ENCODE peak calls at places on chromosomes 7 and 10, in six cellular contexts. One of them, this sample, is unnamed.

GRCh38 chr7:80773787-80774508 is 135.5 kb downstream of the CD36 start:
- DNase-seq in uterus: no peak
- DNase-seq in tibial artery: no peak
- DNase-seq in lower lobe of right lung: no peak
- DNase-seq in colonic mucosa: no peak
- DNase-seq in IMR-90: no peak
- DNase-seq in this sample: no peak

GRCh38 chr7:38102486-38102885 is 75.6 kb upstream of the STARD3NL start:
- DNase-seq in lower lobe of right lung: no peak
- DNase-seq in IMR-90: peak; percentile 1
- DNase-seq in colonic mucosa: no peak
- DNase-seq in tibial artery: no peak
- DNase-seq in uterus: no peak
- DNase-seq in this sample: no peak

GRCh38 chr10:113644185-113645120 is 19.4 kb downstream of the NRAP start:
- DNase-seq in tibial artery: no peak
- DNase-seq in lower lobe of right lung: no peak
- DNase-seq in colonic mucosa: peak; percentile 63
- DNase-seq in IMR-90: peak; percentile 77
- DNase-seq in uterus: no peak
- DNase-seq in this sample: no peak

GRCh38 chr7:134602921-134603394 is 43.7 kb upstream of the BPGM start:
- DNase-seq in uterus: no peak
- DNase-seq in lower lobe of right lung: no peak
- DNase-seq in colonic mucosa: peak; percentile 19
- DNase-seq in IMR-90: peak; percentile 28
- DNase-seq in tibial artery: no peak
- DNase-seq in this sample: no peak

GRCh38 chr10:78502208-78502943 is 468.7 kb downstream of the RPS24 start:
- DNase-seq in colonic mucosa: no peak
- DNase-seq in IMR-90: peak; percentile 67
- DNase-seq in uterus: no peak
- DNase-seq in lower lobe of right lung: no peak
- DNase-seq in tibial artery: no peak
- DNase-seq in this sample: no peak

GRCh38 chr7:90766814-90767564 is 170.9 kb downstream of the CDK14 start:
- DNase-seq in lower lobe of right lung: no peak
- DNase-seq in uterus: peak; percentile 52
- DNase-seq in tibial artery: peak; percentile 28
- DNase-seq in colonic mucosa: peak; percentile 64
- DNase-seq in IMR-90: peak; percentile 82
- DNase-seq in this sample: peak; percentile 61

GRCh38 chr10:97517778-97518561 is 19.2 kb downstream of the UBTD1 start:
- DNase-seq in uterus: no peak
- DNase-seq in colonic mucosa: no peak
- DNase-seq in tibial artery: no peak
- DNase-seq in lower lobe of right lung: no peak
- DNase-seq in IMR-90: no peak
- DNase-seq in this sample: no peak

GRCh38 chr7:2660359-2661095 is 27.5 kb upstream of the AMZ1 start:
- DNase-seq in IMR-90: no peak
- DNase-seq in uterus: no peak
- DNase-seq in lower lobe of right lung: no peak
- DNase-seq in colonic mucosa: no peak
- DNase-seq in tibial artery: no peak
- DNase-seq in this sample: no peak

GRCh38 chr7:94565247-94565894 is 55.8 kb downstream of the CASD1 start:
- DNase-seq in colonic mucosa: no peak
- DNase-seq in lower lobe of right lung: no peak
- DNase-seq in uterus: no peak
- DNase-seq in IMR-90: no peak
- DNase-seq in tibial artery: no peak
- DNase-seq in this sample: no peak

GRCh38 chr10:101693701-101694055 is 1.3 kb downstream of the FBXW4 start:
- DNase-seq in tibial artery: peak; percentile 24
- DNase-seq in uterus: no peak
- DNase-seq in IMR-90: peak; percentile 60
- DNase-seq in lower lobe of right lung: no peak
- DNase-seq in colonic mucosa: peak; percentile 29
- DNase-seq in this sample: no peak

GRCh38 chr10:78627254-78627795 is 441.4 kb upstream of the ZMIZ1 start:
- DNase-seq in uterus: no peak
- DNase-seq in IMR-90: no peak
- DNase-seq in lower lobe of right lung: no peak
- DNase-seq in colonic mucosa: no peak
- DNase-seq in tibial artery: no peak
- DNase-seq in this sample: no peak

GRCh38 chr10:3889961-3890522 is 105.0 kb upstream of the KLF6 start:
- DNase-seq in uterus: no peak
- DNase-seq in lower lobe of right lung: no peak
- DNase-seq in colonic mucosa: no peak
- DNase-seq in tibial artery: no peak
- DNase-seq in IMR-90: peak; percentile 87
- DNase-seq in this sample: no peak

GRCh38 chr10:118948784-118949183 is 80.7 kb upstream of the NANOS1 start:
- DNase-seq in lower lobe of right lung: no peak
- DNase-seq in uterus: no peak
- DNase-seq in IMR-90: no peak
- DNase-seq in tibial artery: no peak
- DNase-seq in colonic mucosa: no peak
- DNase-seq in this sample: no peak

GRCh38 chr10:78365711-78366110 is 332.0 kb downstream of the RPS24 start:
- DNase-seq in IMR-90: peak; percentile 16
- DNase-seq in tibial artery: no peak
- DNase-seq in uterus: no peak
- DNase-seq in colonic mucosa: no peak
- DNase-seq in lower lobe of right lung: no peak
- DNase-seq in this sample: no peak

GRCh38 chr10:33258951-33259350 is 75.5 kb downstream of the NRP1 start:
- DNase-seq in uterus: no peak
- DNase-seq in lower lobe of right lung: no peak
- DNase-seq in IMR-90: peak; percentile 73
- DNase-seq in colonic mucosa: no peak
- DNase-seq in tibial artery: no peak
- DNase-seq in this sample: no peak

GRCh38 chr7:82289889-82290288 is 153.7 kb downstream of the CACNA2D1 start:
- DNase-seq in uterus: no peak
- DNase-seq in colonic mucosa: no peak
- DNase-seq in IMR-90: no peak
- DNase-seq in lower lobe of right lung: no peak
- DNase-seq in tibial artery: no peak
- DNase-seq in this sample: no peak

GRCh38 chr10:70357447-70358035 is 24.9 kb downstream of the LRRC20 start:
- DNase-seq in uterus: no peak
- DNase-seq in tibial artery: no peak
- DNase-seq in colonic mucosa: no peak
- DNase-seq in lower lobe of right lung: no peak
- DNase-seq in IMR-90: peak; percentile 77
- DNase-seq in this sample: no peak

GRCh38 chr10:15426558-15426957 is 55.5 kb upstream of the FAM171A1 start:
- DNase-seq in colonic mucosa: no peak
- DNase-seq in tibial artery: no peak
- DNase-seq in lower lobe of right lung: no peak
- DNase-seq in uterus: no peak
- DNase-seq in IMR-90: no peak
- DNase-seq in this sample: no peak

GRCh38 chr7:142012825-142013506 is 17.3 kb downstream of the MGAM start:
- DNase-seq in tibial artery: no peak
- DNase-seq in colonic mucosa: no peak
- DNase-seq in IMR-90: no peak
- DNase-seq in uterus: no peak
- DNase-seq in lower lobe of right lung: no peak
- DNase-seq in this sample: no peak

GRCh38 chr7:20365486-20365885 is 34.8 kb downstream of the ITGB8 start:
- DNase-seq in uterus: no peak
- DNase-seq in IMR-90: no peak
- DNase-seq in lower lobe of right lung: no peak
- DNase-seq in colonic mucosa: no peak
- DNase-seq in tibial artery: no peak
- DNase-seq in this sample: no peak

GRCh38 chr10:60382946-60383681 is 6.6 kb downstream of the ANK3 start:
- DNase-seq in IMR-90: peak; percentile 43
- DNase-seq in lower lobe of right lung: no peak
- DNase-seq in uterus: no peak
- DNase-seq in colonic mucosa: no peak
- DNase-seq in tibial artery: no peak
- DNase-seq in this sample: no peak

GRCh38 chr7:27143022-27143949 is at the start of gene HOXA5:
- DNase-seq in lower lobe of right lung: no peak
- DNase-seq in uterus: peak; percentile 73
- DNase-seq in IMR-90: peak; percentile 100
- DNase-seq in colonic mucosa: peak; percentile 85
- DNase-seq in tibial artery: peak; percentile 63
- DNase-seq in this sample: no peak

GRCh38 chr7:55260671-55261385 is 104.3 kb upstream of the LANCL2 start:
- DNase-seq in colonic mucosa: no peak
- DNase-seq in uterus: no peak
- DNase-seq in IMR-90: no peak
- DNase-seq in tibial artery: no peak
- DNase-seq in lower lobe of right lung: no peak
- DNase-seq in this sample: no peak

GRCh38 chr10:132939957-132940790 is 2.2 kb downstream of the CFAP46 start:
- DNase-seq in lower lobe of right lung: peak; percentile 70
- DNase-seq in colonic mucosa: peak; percentile 37
- DNase-seq in tibial artery: peak; percentile 31
- DNase-seq in uterus: no peak
- DNase-seq in IMR-90: peak; percentile 47
- DNase-seq in this sample: no peak

GRCh38 chr10:94641480-94641879 is 42.0 kb upstream of the CYP2C18 start:
- DNase-seq in tibial artery: no peak
- DNase-seq in uterus: no peak
- DNase-seq in colonic mucosa: no peak
- DNase-seq in IMR-90: no peak
- DNase-seq in lower lobe of right lung: no peak
- DNase-seq in this sample: no peak

GRCh38 chr7:105444342-105444938 is 55.7 kb upstream of the SRPK2 start:
- DNase-seq in uterus: no peak
- DNase-seq in lower lobe of right lung: no peak
- DNase-seq in colonic mucosa: no peak
- DNase-seq in IMR-90: no peak
- DNase-seq in tibial artery: no peak
- DNase-seq in this sample: no peak

GRCh38 chr10:133292919-133293809 is 15.5 kb downstream of the TUBGCP2 start:
- DNase-seq in colonic mucosa: no peak
- DNase-seq in lower lobe of right lung: no peak
- DNase-seq in tibial artery: no peak
- DNase-seq in uterus: no peak
- DNase-seq in IMR-90: peak; percentile 75
- DNase-seq in this sample: no peak

DNA sequence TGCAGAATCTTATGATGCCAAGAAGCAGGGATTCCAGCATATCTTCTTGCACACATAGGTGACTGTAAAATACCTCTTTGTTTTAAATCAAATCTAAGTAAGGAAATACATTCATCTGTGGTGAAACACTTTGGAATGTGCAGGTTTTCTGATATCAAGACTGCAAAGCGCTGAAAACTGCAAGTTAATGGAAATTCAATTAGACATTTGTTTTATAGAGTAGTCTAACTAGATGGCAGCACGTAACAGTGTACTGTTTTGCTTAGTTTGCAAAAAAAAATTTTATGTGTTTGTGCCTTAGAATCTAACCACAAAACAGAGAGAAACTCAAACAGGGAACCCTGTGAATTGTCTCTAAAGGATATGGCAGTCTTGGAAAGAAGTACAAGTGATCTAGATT is 259.2 kb downstream of the HDAC9 start:
- DNase-seq in colonic mucosa: no peak
- DNase-seq in tibial artery: no peak
- DNase-seq in IMR-90: peak; percentile 16
- DNase-seq in uterus: no peak
- DNase-seq in lower lobe of right lung: no peak
- DNase-seq in this sample: no peak
- TF ChIP-seq CTCF in colonic mucosa: no peak
- TF ChIP-seq CTCF in tibial artery: no peak
- TF ChIP-seq CTCF in IMR-90: no peak
- TF ChIP-seq CTCF in uterus: no peak
- TF ChIP-seq CTCF in lower lobe of right lung: no peak
- TF ChIP-seq CTCF in this sample: no peak

DNA sequence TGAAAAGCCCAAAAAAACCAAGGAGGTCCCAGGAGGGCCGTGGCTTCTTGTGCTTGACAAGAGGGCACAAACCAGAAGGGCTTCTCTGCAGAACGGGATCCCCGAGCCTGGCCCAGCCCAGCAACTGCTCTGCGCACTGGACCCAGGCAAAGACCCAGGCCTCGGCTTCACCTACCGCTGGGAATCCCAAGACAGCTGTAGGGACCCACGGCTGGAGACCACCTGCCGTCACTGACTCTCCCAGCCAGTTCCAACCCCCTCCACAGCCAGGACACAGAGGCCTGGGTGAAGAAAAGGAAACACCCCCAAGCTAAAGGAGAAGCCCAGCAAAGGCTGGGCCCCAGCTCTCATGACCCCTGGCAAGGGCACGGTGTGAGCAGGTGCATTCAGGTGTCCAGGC is 24.3 kb downstream of the PDGFA start:
- DNase-seq in tibial artery: peak; percentile 13
- DNase-seq in lower lobe of right lung: peak; percentile 35
- DNase-seq in IMR-90: no peak
- DNase-seq in colonic mucosa: no peak
- DNase-seq in uterus: no peak
- DNase-seq in this sample: peak; percentile 10
- H3K4me3 ChIP-seq in tibial artery: no peak overlapping the region
- H3K4me3 ChIP-seq in lower lobe of right lung: no peak overlapping the region
- H3K4me3 ChIP-seq in IMR-90: no peak overlapping the region
- H3K4me3 ChIP-seq in colonic mucosa: no peak overlapping the region
- H3K4me3 ChIP-seq in uterus: no peak overlapping the region
- H3K4me3 ChIP-seq in this sample: no peak overlapping the region

DNA sequence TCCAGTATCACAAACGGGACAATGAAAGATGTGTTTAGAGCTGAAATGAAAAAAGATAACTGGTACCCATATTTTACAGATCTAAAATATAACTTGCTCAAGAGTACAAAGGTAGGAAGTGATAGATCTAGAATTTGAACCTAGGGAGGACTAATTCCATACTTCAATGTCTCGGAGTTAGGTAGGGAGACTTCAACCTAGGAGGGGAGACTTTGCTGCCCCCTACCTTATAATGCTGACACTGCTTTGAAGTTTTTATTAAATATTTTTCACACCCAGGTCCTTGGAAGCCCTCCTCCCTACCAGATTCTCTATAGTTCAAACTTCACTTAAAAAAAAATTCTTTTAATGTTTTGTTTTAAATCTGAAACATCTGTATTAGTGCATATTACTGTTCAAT is 58.0 kb downstream of the MICU1 start:
- DNase-seq in uterus: no peak
- DNase-seq in lower lobe of right lung: no peak
- DNase-seq in colonic mucosa: no peak
- DNase-seq in IMR-90: no peak
- DNase-seq in tibial artery: no peak
- DNase-seq in this sample: no peak
- TF ChIP-seq CTCF in uterus: peak; percentile 20
- TF ChIP-seq CTCF in lower lobe of right lung: peak; percentile 25
- TF ChIP-seq CTCF in colonic mucosa: no peak
- TF ChIP-seq CTCF in IMR-90: peak; percentile 28
- TF ChIP-seq CTCF in tibial artery: no peak
- TF ChIP-seq CTCF in this sample: peak; percentile 46

DNA sequence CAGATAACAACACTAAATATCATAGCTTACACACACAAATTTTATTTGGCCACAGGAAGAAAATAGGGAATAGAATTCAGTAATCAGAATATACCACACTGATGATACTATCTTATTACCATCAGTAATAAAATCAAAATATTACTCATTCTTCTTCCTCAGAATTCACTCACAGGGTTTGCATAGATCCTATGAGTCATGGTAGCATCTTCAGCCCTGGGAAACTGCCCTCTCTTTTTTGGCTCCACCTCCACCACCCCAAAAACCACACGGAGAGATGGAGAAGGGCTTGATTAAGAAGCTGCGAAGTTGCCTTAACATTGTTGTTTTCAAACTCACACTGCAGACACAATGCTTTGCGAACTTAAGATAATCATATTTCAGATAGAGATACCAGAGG is 154.1 kb upstream of the AHR start:
- DNase-seq in lower lobe of right lung: no peak
- DNase-seq in colonic mucosa: no peak
- DNase-seq in uterus: no peak
- DNase-seq in tibial artery: no peak
- DNase-seq in IMR-90: peak; percentile 46
- DNase-seq in this sample: no peak
- H3K4me3 ChIP-seq in lower lobe of right lung: no peak overlapping the region
- H3K4me3 ChIP-seq in colonic mucosa: no peak overlapping the region
- H3K4me3 ChIP-seq in uterus: no peak overlapping the region
- H3K4me3 ChIP-seq in tibial artery: no peak overlapping the region
- H3K4me3 ChIP-seq in IMR-90: no peak overlapping the region
- H3K4me3 ChIP-seq in this sample: no peak overlapping the region

This sample was measured in left ventricle myocardium inferior.